ENCODE peak calls at places on chromosomes 4 and X, in six cellular contexts. One of them, this sample, is unnamed. For H3K4me1 and H3K36me3, the result is how much of the 10 kb centered on the place peaks cover.

GRCh38 chr4:118284169-118284568 is 68.6 kb downstream of the PRSS12 start:
- DNase-seq in IMR-90: peak
- DNase-seq in thoracic aorta: no peak
- DNase-seq in endothelial cell of umbilical vein: no peak
- DNase-seq in breast epithelium: no peak
- DNase-seq in thyroid gland: no peak
- DNase-seq in this sample: no peak

GRCh38 chr4:74859163-74859562 is 64.8 kb upstream of the BTC start:
- DNase-seq in thyroid gland: no peak
- DNase-seq in endothelial cell of umbilical vein: no peak
- DNase-seq in breast epithelium: no peak
- DNase-seq in thoracic aorta: no peak
- DNase-seq in IMR-90: no peak
- DNase-seq in this sample: no peak

GRCh38 chrX:40008841-40009461 is 88.8 kb downstream of the BCOR start:
- DNase-seq in breast epithelium: no peak
- DNase-seq in endothelial cell of umbilical vein: no peak
- DNase-seq in thyroid gland: peak
- DNase-seq in IMR-90: no peak
- DNase-seq in thoracic aorta: no peak
- DNase-seq in this sample: no peak

GRCh38 chr4:24213936-24214335 is 324.1 kb upstream of the PPARGC1A start:
- DNase-seq in endothelial cell of umbilical vein: no peak
- DNase-seq in thyroid gland: no peak
- DNase-seq in thoracic aorta: no peak
- DNase-seq in breast epithelium: no peak
- DNase-seq in IMR-90: no peak
- DNase-seq in this sample: no peak

GRCh38 chr4:57110635-57111546 is 706 bp upstream of the IGFBP7 start:
- DNase-seq in thyroid gland: peak
- DNase-seq in endothelial cell of umbilical vein: peak
- DNase-seq in thoracic aorta: no peak
- DNase-seq in IMR-90: peak
- DNase-seq in breast epithelium: peak
- DNase-seq in this sample: peak

GRCh38 chr4:22692736-22693135 is at the start of gene GBA3:
- DNase-seq in breast epithelium: no peak
- DNase-seq in endothelial cell of umbilical vein: no peak
- DNase-seq in thyroid gland: no peak
- DNase-seq in thoracic aorta: no peak
- DNase-seq in IMR-90: no peak
- DNase-seq in this sample: no peak

GRCh38 chr4:21543514-21543913 is 405.1 kb downstream of the KCNIP4 start:
- DNase-seq in endothelial cell of umbilical vein: no peak
- DNase-seq in thoracic aorta: no peak
- DNase-seq in breast epithelium: no peak
- DNase-seq in IMR-90: no peak
- DNase-seq in thyroid gland: no peak
- DNase-seq in this sample: no peak

GRCh38 chr4:122131562-122132157 is 20.5 kb upstream of the BLTP1 start:
- DNase-seq in thoracic aorta: no peak
- DNase-seq in endothelial cell of umbilical vein: no peak
- DNase-seq in thyroid gland: no peak
- DNase-seq in IMR-90: no peak
- DNase-seq in breast epithelium: no peak
- DNase-seq in this sample: no peak

GRCh38 chr4:169268951-169269781 is 1.6 kb downstream of the SH3RF1 start:
- DNase-seq in thoracic aorta: no peak
- DNase-seq in breast epithelium: no peak
- DNase-seq in thyroid gland: peak
- DNase-seq in endothelial cell of umbilical vein: peak
- DNase-seq in IMR-90: peak
- DNase-seq in this sample: peak

GRCh38 chrX:140710710-140711109 is 1.2 kb downstream of the LINC00632 start:
- DNase-seq in thyroid gland: no peak
- DNase-seq in breast epithelium: no peak
- DNase-seq in thoracic aorta: no peak
- DNase-seq in endothelial cell of umbilical vein: no peak
- DNase-seq in IMR-90: no peak
- DNase-seq in this sample: peak

GRCh38 chr4:52880994-52881393 is 18.9 kb downstream of the RASL11B start:
- DNase-seq in thoracic aorta: no peak
- DNase-seq in endothelial cell of umbilical vein: no peak
- DNase-seq in breast epithelium: no peak
- DNase-seq in thyroid gland: no peak
- DNase-seq in IMR-90: no peak
- DNase-seq in this sample: no peak

GRCh38 chr4:104395219-104395618 is 99.5 kb downstream of the CXXC4 start:
- DNase-seq in endothelial cell of umbilical vein: no peak
- DNase-seq in thoracic aorta: no peak
- DNase-seq in IMR-90: no peak
- DNase-seq in thyroid gland: no peak
- DNase-seq in breast epithelium: no peak
- DNase-seq in this sample: no peak

GRCh38 chr4:176781739-176782100 is 11.0 kb downstream of the VEGFC start:
- DNase-seq in endothelial cell of umbilical vein: no peak
- DNase-seq in breast epithelium: no peak
- DNase-seq in thoracic aorta: no peak
- DNase-seq in IMR-90: no peak
- DNase-seq in thyroid gland: no peak
- DNase-seq in this sample: no peak

GRCh38 chrX:44871114-44871645 is 1.8 kb upstream of the KDM6A start:
- DNase-seq in IMR-90: no peak
- DNase-seq in thoracic aorta: no peak
- DNase-seq in breast epithelium: no peak
- DNase-seq in endothelial cell of umbilical vein: no peak
- DNase-seq in thyroid gland: peak
- DNase-seq in this sample: peak

GRCh38 chrX:134685662-134686061 is 27.4 kb upstream of the PLAC1 start:
- DNase-seq in endothelial cell of umbilical vein: no peak
- DNase-seq in IMR-90: peak
- DNase-seq in thyroid gland: no peak
- DNase-seq in breast epithelium: no peak
- DNase-seq in thoracic aorta: no peak
- DNase-seq in this sample: no peak

GRCh38 chr4:175034007-175034406 is 115.8 kb downstream of the ADAM29 start:
- DNase-seq in thoracic aorta: no peak
- DNase-seq in endothelial cell of umbilical vein: no peak
- DNase-seq in IMR-90: no peak
- DNase-seq in breast epithelium: no peak
- DNase-seq in thyroid gland: no peak
- DNase-seq in this sample: peak

GRCh38 chrX:26032141-26032917 is 105.8 kb upstream of the MAGEB18 start:
- DNase-seq in thoracic aorta: no peak
- DNase-seq in breast epithelium: no peak
- DNase-seq in IMR-90: no peak
- DNase-seq in endothelial cell of umbilical vein: peak
- DNase-seq in thyroid gland: no peak
- DNase-seq in this sample: no peak

GRCh38 chr4:120554086-120554485 is 368.4 kb downstream of the PRDM5 start:
- DNase-seq in thoracic aorta: no peak
- DNase-seq in IMR-90: no peak
- DNase-seq in endothelial cell of umbilical vein: no peak
- DNase-seq in breast epithelium: no peak
- DNase-seq in thyroid gland: no peak
- DNase-seq in this sample: no peak

GRCh38 chr4:24775209-24775608 is 20.2 kb upstream of the SOD3 start:
- DNase-seq in endothelial cell of umbilical vein: no peak
- DNase-seq in IMR-90: peak
- DNase-seq in thoracic aorta: no peak
- DNase-seq in breast epithelium: no peak
- DNase-seq in thyroid gland: no peak
- DNase-seq in this sample: no peak

GRCh38 chrX:13741695-13742094 is 7.1 kb downstream of the OFD1 start:
- DNase-seq in thyroid gland: no peak
- DNase-seq in IMR-90: no peak
- DNase-seq in breast epithelium: no peak
- DNase-seq in thoracic aorta: no peak
- DNase-seq in endothelial cell of umbilical vein: no peak
- DNase-seq in this sample: no peak
- H3K4me1 ChIP-seq in thyroid gland: under half
- H3K4me1 ChIP-seq in IMR-90: under half
- H3K4me1 ChIP-seq in breast epithelium: under half
- H3K4me1 ChIP-seq in thoracic aorta: under half
- H3K4me1 ChIP-seq in endothelial cell of umbilical vein: under half
- H3K4me1 ChIP-seq in this sample: under half

DNA sequence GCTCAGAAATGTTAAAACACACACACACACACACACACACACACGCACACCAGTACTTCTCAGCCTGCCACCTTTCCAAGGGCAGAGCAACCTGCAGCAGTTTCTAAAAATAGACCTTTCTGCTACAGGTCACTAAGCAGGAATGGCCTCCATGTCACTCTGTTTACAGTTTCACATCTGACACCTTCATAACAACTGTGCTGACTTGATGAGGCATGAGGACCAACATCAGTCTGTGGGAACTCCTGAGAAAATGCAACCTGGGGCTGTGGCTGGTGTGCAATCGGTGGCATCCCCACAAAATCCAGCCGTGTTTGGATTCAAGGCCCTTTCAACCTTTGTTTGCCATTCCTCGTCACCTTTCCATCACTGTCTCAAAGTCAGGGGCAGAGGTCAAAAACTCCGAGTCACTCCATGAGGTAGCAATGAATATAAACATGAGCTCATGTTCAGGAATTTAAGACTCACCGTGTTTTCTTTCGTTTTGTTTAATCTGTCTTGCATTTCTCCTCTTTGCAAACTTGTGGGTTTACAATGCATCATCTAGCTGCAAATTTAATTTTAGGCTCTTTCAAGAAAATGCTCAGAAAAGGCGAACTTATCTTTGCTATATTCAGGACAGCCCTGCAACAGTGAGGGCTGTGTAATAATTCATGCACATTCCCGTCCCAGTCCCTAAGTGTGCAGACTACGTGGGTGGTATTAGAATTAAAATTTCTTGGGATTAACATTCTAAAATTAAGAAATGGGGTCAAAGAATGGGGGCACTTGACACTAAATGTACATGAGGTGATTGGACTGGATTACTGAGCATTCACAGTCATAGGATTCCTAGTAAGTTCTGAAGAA is 135.3 kb downstream of the SHROOM3 start:
- DNase-seq in IMR-90: peak
- DNase-seq in thyroid gland: peak
- DNase-seq in thoracic aorta: no peak
- DNase-seq in breast epithelium: no peak
- DNase-seq in endothelial cell of umbilical vein: no peak
- DNase-seq in this sample: no peak
- H3K4me3 ChIP-seq in IMR-90: no peak
- H3K4me3 ChIP-seq in thyroid gland: no peak
- H3K4me3 ChIP-seq in thoracic aorta: peak
- H3K4me3 ChIP-seq in breast epithelium: no peak
- H3K4me3 ChIP-seq in endothelial cell of umbilical vein: no peak
- H3K4me3 ChIP-seq in this sample: no peak

GRCh38 chr4:10089346-10089745 is 27.3 kb downstream of the WDR1 start:
- DNase-seq in endothelial cell of umbilical vein: peak
- DNase-seq in thyroid gland: no peak
- DNase-seq in thoracic aorta: no peak
- DNase-seq in IMR-90: no peak
- DNase-seq in breast epithelium: no peak
- DNase-seq in this sample: peak

GRCh38 chr4:10092481-10093272 is 23.9 kb downstream of the WDR1 start:
- DNase-seq in thyroid gland: no peak
- DNase-seq in IMR-90: no peak
- DNase-seq in endothelial cell of umbilical vein: no peak
- DNase-seq in breast epithelium: no peak
- DNase-seq in thoracic aorta: no peak
- DNase-seq in this sample: no peak

GRCh38 chr4:10093273-10093621 is 23.4 kb downstream of the WDR1 start:
- DNase-seq in breast epithelium: no peak
- DNase-seq in IMR-90: no peak
- DNase-seq in thyroid gland: no peak
- DNase-seq in endothelial cell of umbilical vein: no peak
- DNase-seq in thoracic aorta: no peak
- DNase-seq in this sample: no peak

GRCh38 chr4:10090467-10091250 is 25.9 kb downstream of the WDR1 start:
- DNase-seq in thyroid gland: no peak
- DNase-seq in thoracic aorta: no peak
- DNase-seq in breast epithelium: no peak
- DNase-seq in endothelial cell of umbilical vein: no peak
- DNase-seq in IMR-90: no peak
- DNase-seq in this sample: no peak

GRCh38 chr4:10091531-10092181 is 24.9 kb downstream of the WDR1 start:
- DNase-seq in thyroid gland: no peak
- DNase-seq in thoracic aorta: no peak
- DNase-seq in endothelial cell of umbilical vein: no peak
- DNase-seq in IMR-90: no peak
- DNase-seq in breast epithelium: no peak
- DNase-seq in this sample: no peak
- H3K36me3 ChIP-seq in thyroid gland: half or more
- H3K36me3 ChIP-seq in thoracic aorta: half or more
- H3K36me3 ChIP-seq in endothelial cell of umbilical vein: under half
- H3K36me3 ChIP-seq in IMR-90: half or more
- H3K36me3 ChIP-seq in breast epithelium: under half
- H3K36me3 ChIP-seq in this sample: half or more

DNA sequence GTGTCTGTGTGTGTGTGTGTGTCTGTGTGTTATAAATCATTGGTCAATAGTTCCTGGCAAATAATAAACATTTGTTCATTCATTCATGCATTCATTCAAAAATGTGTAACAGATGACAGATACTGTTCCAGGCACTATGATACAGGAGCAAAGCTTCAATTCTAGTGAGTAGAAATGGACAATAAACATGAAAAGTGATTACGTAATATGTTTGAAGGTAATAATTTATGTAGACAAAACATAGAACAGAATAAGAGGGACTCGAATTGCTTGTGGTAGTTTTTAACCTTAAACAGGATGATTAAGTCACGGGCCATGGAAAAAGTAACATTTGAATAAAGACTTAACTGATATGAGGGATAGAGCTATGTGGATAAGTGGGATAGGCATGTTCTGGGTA is 90.1 kb upstream of the MAGEC2 start:
- DNase-seq in breast epithelium: no peak
- DNase-seq in thoracic aorta: no peak
- DNase-seq in IMR-90: no peak
- DNase-seq in endothelial cell of umbilical vein: no peak
- DNase-seq in thyroid gland: no peak
- DNase-seq in this sample: no peak
- H3K4me1 ChIP-seq in breast epithelium: under half
- H3K4me1 ChIP-seq in thoracic aorta: under half
- H3K4me1 ChIP-seq in IMR-90: under half
- H3K4me1 ChIP-seq in endothelial cell of umbilical vein: under half
- H3K4me1 ChIP-seq in thyroid gland: under half
- H3K4me1 ChIP-seq in this sample: under half

GRCh38 chr4:42610941-42611340 is 46.0 kb downstream of the ATP8A1 start:
- DNase-seq in IMR-90: no peak
- DNase-seq in thoracic aorta: no peak
- DNase-seq in thyroid gland: no peak
- DNase-seq in breast epithelium: no peak
- DNase-seq in endothelial cell of umbilical vein: no peak
- DNase-seq in this sample: no peak
- H3K4me3 ChIP-seq in IMR-90: no peak
- H3K4me3 ChIP-seq in thoracic aorta: no peak
- H3K4me3 ChIP-seq in thyroid gland: no peak
- H3K4me3 ChIP-seq in breast epithelium: no peak
- H3K4me3 ChIP-seq in endothelial cell of umbilical vein: no peak
- H3K4me3 ChIP-seq in this sample: no peak